ENCODE peak calls at places on chromosome 1, in five cellular contexts. L is stimulated activated CD8-positive, alpha-beta memory T cell treated with anti-CD3 and anti-CD28 coated beads, Interleukin-2, amount 100 ng/mL, for 1 hour; Q is left cardiac atrium; G is H9; P is SK-MEL-5. C is an unnamed sample.

GRCh38 chr1:5914676-5915285 is 77.4 kb downstream of the NPHP4 start:
- DNase-seq in Q (no peak), L (no peak), P (no peak), G (peak; percentile 21), C (no peak)

GRCh38 chr1:218339267-218339831 is 5.8 kb upstream of the TGFB2 start:
- DNase-seq in P (peak; percentile 58), L (no peak), Q (no peak), G (no peak), C (no peak)

GRCh38 chr1:217494767-217495166 is 136.1 kb downstream of the GPATCH2 start:
- DNase-seq in G (no peak), L (no peak), Q (no peak), P (no peak), C (no peak)

GRCh38 chr1:50976890-50977574 is 7.0 kb downstream of the CDKN2C start:
- DNase-seq in L (no peak), P (peak; percentile 49), G (peak; percentile 40), Q (peak; percentile 32), C (no peak)

GRCh38 chr1:219990782-219991510 is 55.4 kb downstream of the EPRS1 start:
- DNase-seq in Q (no peak), P (peak; percentile 72), G (no peak), L (no peak), C (peak; percentile 49)

GRCh38 chr1:235073968-235074334 is 54.7 kb downstream of the TOMM20 start:
- DNase-seq in P (no peak), L (no peak), G (no peak), Q (no peak), C (peak; percentile 80)

GRCh38 chr1:97603776-97604175 is 317.1 kb downstream of the DPYD start:
- DNase-seq in L (no peak), G (no peak), Q (no peak), P (no peak), C (no peak)

GRCh38 chr1:67957026-67957425 is 93.4 kb downstream of the DIRAS3 start:
- DNase-seq in P (no peak), G (no peak), Q (no peak), L (no peak), C (no peak)

GRCh38 chr1:55483523-55483922 is 268.4 kb upstream of the USP24 start:
- DNase-seq in P (peak; percentile 35), G (peak; percentile 37), Q (no peak), L (no peak), C (no peak)

GRCh38 chr1:68162761-68163160 is 69.6 kb downstream of the WLS start:
- DNase-seq in P (no peak), L (no peak), G (peak; percentile 59), Q (no peak), C (no peak)

GRCh38 chr1:109509176-109510134 is at the start of gene AMIGO1:
- DNase-seq in P (peak; percentile 24), Q (peak; percentile 78), G (peak; percentile 72), L (peak; percentile 39), C (no peak)

GRCh38 chr1:21217812-21218596 is 41.3 kb upstream of the EIF4G3 start:
- DNase-seq in Q (peak; percentile 43), G (peak; percentile 93), L (no peak), P (peak; percentile 64), C (peak; percentile 36)

GRCh38 chr1:84489766-84490165 is 10.7 kb downstream of the RPF1 start:
- DNase-seq in P (no peak), L (no peak), G (no peak), Q (no peak), C (no peak)

GRCh38 chr1:115408489-115409002 is 70.5 kb upstream of the NGF start:
- DNase-seq in P (no peak), L (no peak), G (no peak), Q (peak; percentile 44), C (no peak)

GRCh38 chr1:209732725-209733124 is 23.1 kb upstream of the TRAF3IP3 start:
- DNase-seq in Q (no peak), P (no peak), G (no peak), L (no peak), C (no peak)

GRCh38 chr1:70487471-70487840 is 76.4 kb downstream of the CTH start:
- DNase-seq in Q (no peak), P (no peak), G (peak; percentile 32), L (no peak), C (no peak)

GRCh38 chr1:11788549-11789053 is 17.2 kb downstream of the MTHFR start:
- DNase-seq in G (no peak), P (no peak), L (no peak), Q (no peak), C (no peak)

GRCh38 chr1:115089443-115090340 is at the start of gene TSPAN2:
- DNase-seq in P (no peak), L (peak; percentile 31), Q (peak; percentile 86), G (peak; percentile 96), C (peak; percentile 74)

GRCh38 chr1:217919683-217920502 is 288.7 kb downstream of the SPATA17 start:
- DNase-seq in L (no peak), G (no peak), Q (no peak), P (no peak), C (no peak)

C was measured in Caco-2.